ENCODE peak calls at places on chromosomes 7 and 10, in nine cellular contexts. One of them, this sample, is unnamed.

GRCh38 chr10:50392966-50393718 is 141.8 kb upstream of the ASAH2 start:
- DNase-seq in dorsolateral prefrontal cortex: no peak
- DNase-seq in stomach: no peak
- DNase-seq in H9: no peak
- DNase-seq in right lobe of liver: no peak
- DNase-seq in left lung: no peak
- DNase-seq in Peyer's patch: no peak
- DNase-seq in HCT116: no peak
- DNase-seq in mammary epithelial cell: no peak
- DNase-seq in this sample: no peak

GRCh38 chr7:134480730-134481129 is 21.8 kb upstream of the AKR1B1 start:
- DNase-seq in dorsolateral prefrontal cortex: no peak
- DNase-seq in stomach: no peak
- DNase-seq in H9: peak; percentile 42
- DNase-seq in right lobe of liver: no peak
- DNase-seq in left lung: no peak
- DNase-seq in Peyer's patch: no peak
- DNase-seq in HCT116: peak; percentile 36
- DNase-seq in mammary epithelial cell: peak; percentile 36
- DNase-seq in this sample: no peak

GRCh38 chr7:159126496-159127345 is 17.9 kb downstream of the VIPR2 start:
- DNase-seq in dorsolateral prefrontal cortex: peak; percentile 22
- DNase-seq in stomach: peak; percentile 16
- DNase-seq in H9: peak; percentile 18
- DNase-seq in right lobe of liver: peak; percentile 18
- DNase-seq in left lung: no peak
- DNase-seq in Peyer's patch: peak; percentile 20
- DNase-seq in HCT116: no peak
- DNase-seq in mammary epithelial cell: no peak
- DNase-seq in this sample: no peak

GRCh38 chr10:95278061-95278988 is 12.5 kb downstream of the PDLIM1 start:
- DNase-seq in dorsolateral prefrontal cortex: no peak
- DNase-seq in stomach: no peak
- DNase-seq in H9: no peak
- DNase-seq in right lobe of liver: no peak
- DNase-seq in left lung: no peak
- DNase-seq in Peyer's patch: no peak
- DNase-seq in HCT116: no peak
- DNase-seq in mammary epithelial cell: no peak
- DNase-seq in this sample: no peak

GRCh38 chr10:34607894-34608293 is 207.2 kb downstream of the PARD3 start:
- DNase-seq in dorsolateral prefrontal cortex: no peak
- DNase-seq in stomach: no peak
- DNase-seq in H9: no peak
- DNase-seq in right lobe of liver: no peak
- DNase-seq in left lung: no peak
- DNase-seq in Peyer's patch: no peak
- DNase-seq in HCT116: no peak
- DNase-seq in mammary epithelial cell: no peak
- DNase-seq in this sample: no peak

GRCh38 chr7:127876393-127876792 is 154.8 kb downstream of the LRRC4 start:
- DNase-seq in dorsolateral prefrontal cortex: no peak
- DNase-seq in stomach: no peak
- DNase-seq in H9: no peak
- DNase-seq in right lobe of liver: no peak
- DNase-seq in left lung: no peak
- DNase-seq in Peyer's patch: no peak
- DNase-seq in HCT116: no peak
- DNase-seq in mammary epithelial cell: peak; percentile 28
- DNase-seq in this sample: no peak

GRCh38 chr10:33716461-33717267 is 382.2 kb upstream of the NRP1 start:
- DNase-seq in dorsolateral prefrontal cortex: no peak
- DNase-seq in stomach: no peak
- DNase-seq in H9: no peak
- DNase-seq in right lobe of liver: no peak
- DNase-seq in left lung: no peak
- DNase-seq in Peyer's patch: no peak
- DNase-seq in HCT116: no peak
- DNase-seq in mammary epithelial cell: no peak
- DNase-seq in this sample: no peak

GRCh38 chr10:131736321-131736980 is 164.4 kb upstream of the PPP2R2D start:
- DNase-seq in dorsolateral prefrontal cortex: peak; percentile 29
- DNase-seq in stomach: peak; percentile 24
- DNase-seq in H9: peak; percentile 13
- DNase-seq in right lobe of liver: peak; percentile 37
- DNase-seq in left lung: peak; percentile 73
- DNase-seq in Peyer's patch: peak; percentile 39
- DNase-seq in HCT116: no peak
- DNase-seq in mammary epithelial cell: no peak
- DNase-seq in this sample: no peak

GRCh38 chr10:106682175-106682574 is 482.3 kb downstream of the SORCS1 start:
- DNase-seq in dorsolateral prefrontal cortex: no peak
- DNase-seq in stomach: no peak
- DNase-seq in H9: no peak
- DNase-seq in right lobe of liver: no peak
- DNase-seq in left lung: no peak
- DNase-seq in Peyer's patch: no peak
- DNase-seq in HCT116: no peak
- DNase-seq in mammary epithelial cell: no peak
- DNase-seq in this sample: no peak

GRCh38 chr7:94580601-94581000 is 71.0 kb downstream of the CASD1 start:
- DNase-seq in dorsolateral prefrontal cortex: no peak
- DNase-seq in stomach: no peak
- DNase-seq in H9: no peak
- DNase-seq in right lobe of liver: no peak
- DNase-seq in left lung: no peak
- DNase-seq in Peyer's patch: no peak
- DNase-seq in HCT116: no peak
- DNase-seq in mammary epithelial cell: peak; percentile 31
- DNase-seq in this sample: no peak

GRCh38 chr7:99193527-99194214 is 14.2 kb downstream of the KPNA7 start:
- DNase-seq in dorsolateral prefrontal cortex: no peak
- DNase-seq in stomach: no peak
- DNase-seq in H9: no peak
- DNase-seq in right lobe of liver: no peak
- DNase-seq in left lung: no peak
- DNase-seq in Peyer's patch: no peak
- DNase-seq in HCT116: no peak
- DNase-seq in mammary epithelial cell: peak; percentile 82
- DNase-seq in this sample: no peak

GRCh38 chr7:156177396-156178055 is 365.3 kb upstream of the SHH start:
- DNase-seq in dorsolateral prefrontal cortex: no peak
- DNase-seq in stomach: no peak
- DNase-seq in H9: no peak
- DNase-seq in right lobe of liver: peak; percentile 24
- DNase-seq in left lung: no peak
- DNase-seq in Peyer's patch: no peak
- DNase-seq in HCT116: no peak
- DNase-seq in mammary epithelial cell: no peak
- DNase-seq in this sample: no peak

GRCh38 chr10:68870061-68870460 is 31.1 kb upstream of the DDX50 start:
- DNase-seq in dorsolateral prefrontal cortex: no peak
- DNase-seq in stomach: no peak
- DNase-seq in H9: no peak
- DNase-seq in right lobe of liver: no peak
- DNase-seq in left lung: no peak
- DNase-seq in Peyer's patch: no peak
- DNase-seq in HCT116: no peak
- DNase-seq in mammary epithelial cell: no peak
- DNase-seq in this sample: no peak

GRCh38 chr10:68870545-68871104 is 30.5 kb upstream of the DDX50 start:
- DNase-seq in dorsolateral prefrontal cortex: no peak
- DNase-seq in stomach: no peak
- DNase-seq in H9: no peak
- DNase-seq in right lobe of liver: no peak
- DNase-seq in left lung: no peak
- DNase-seq in Peyer's patch: no peak
- DNase-seq in HCT116: no peak
- DNase-seq in mammary epithelial cell: no peak
- DNase-seq in this sample: no peak

GRCh38 chr10:68871731-68872342 is 29.3 kb upstream of the DDX50 start:
- DNase-seq in dorsolateral prefrontal cortex: no peak
- DNase-seq in stomach: no peak
- DNase-seq in H9: no peak
- DNase-seq in right lobe of liver: no peak
- DNase-seq in left lung: no peak
- DNase-seq in Peyer's patch: no peak
- DNase-seq in HCT116: no peak
- DNase-seq in mammary epithelial cell: no peak
- DNase-seq in this sample: no peak

GRCh38 chr10:68869623-68870022 is 31.5 kb upstream of the DDX50 start:
- DNase-seq in dorsolateral prefrontal cortex: no peak
- DNase-seq in stomach: no peak
- DNase-seq in H9: no peak
- DNase-seq in right lobe of liver: no peak
- DNase-seq in left lung: no peak
- DNase-seq in Peyer's patch: no peak
- DNase-seq in HCT116: no peak
- DNase-seq in mammary epithelial cell: no peak
- DNase-seq in this sample: no peak

DNA sequence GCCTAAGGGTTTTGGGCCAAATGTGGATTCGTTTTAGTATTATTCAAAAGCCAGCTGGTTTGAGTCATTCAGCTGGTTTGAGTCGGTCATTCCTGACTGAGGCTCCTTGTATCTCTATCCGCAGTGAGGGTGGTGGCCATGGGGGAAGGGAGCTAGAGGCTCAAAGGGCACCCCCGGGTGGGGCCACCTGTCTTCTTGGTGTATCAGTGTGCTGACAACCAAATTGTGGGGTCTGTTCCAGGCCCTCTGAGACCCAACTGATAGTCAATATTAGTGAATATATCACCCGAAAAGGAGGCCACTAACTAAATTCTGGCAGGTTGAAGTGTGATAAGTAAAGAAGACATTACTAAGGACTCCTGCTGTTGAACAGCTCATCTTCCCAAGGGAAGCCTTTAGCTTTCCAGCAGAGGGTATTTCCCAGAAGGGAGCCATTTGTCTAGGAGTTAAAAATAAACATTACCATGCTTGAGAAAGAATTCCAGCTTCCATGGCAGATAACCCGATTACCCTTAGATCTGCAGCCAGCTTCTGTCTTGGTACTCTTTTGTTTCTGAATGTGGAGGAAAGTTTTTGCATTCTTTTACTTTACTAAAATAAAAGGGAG is 29.9 kb upstream of the DDX50 start:
- DNase-seq in dorsolateral prefrontal cortex: no peak
- DNase-seq in stomach: no peak
- DNase-seq in H9: no peak
- DNase-seq in right lobe of liver: no peak
- DNase-seq in left lung: no peak
- DNase-seq in Peyer's patch: peak; percentile 61
- DNase-seq in HCT116: no peak
- DNase-seq in mammary epithelial cell: no peak
- DNase-seq in this sample: no peak
- H3K27ac ChIP-seq in dorsolateral prefrontal cortex: no peak overlapping the region
- H3K27ac ChIP-seq in stomach: peak overlapping the region; percentile 75
- H3K27ac ChIP-seq in H9: no peak overlapping the region
- H3K27ac ChIP-seq in right lobe of liver: no peak overlapping the region
- H3K27ac ChIP-seq in left lung: no peak overlapping the region
- H3K27ac ChIP-seq in Peyer's patch: peak overlapping the region; percentile 35
- H3K27ac ChIP-seq in HCT116: no peak overlapping the region
- H3K27ac ChIP-seq in mammary epithelial cell: no peak overlapping the region
- H3K27ac ChIP-seq in this sample: peak overlapping the region; percentile 31

DNA sequence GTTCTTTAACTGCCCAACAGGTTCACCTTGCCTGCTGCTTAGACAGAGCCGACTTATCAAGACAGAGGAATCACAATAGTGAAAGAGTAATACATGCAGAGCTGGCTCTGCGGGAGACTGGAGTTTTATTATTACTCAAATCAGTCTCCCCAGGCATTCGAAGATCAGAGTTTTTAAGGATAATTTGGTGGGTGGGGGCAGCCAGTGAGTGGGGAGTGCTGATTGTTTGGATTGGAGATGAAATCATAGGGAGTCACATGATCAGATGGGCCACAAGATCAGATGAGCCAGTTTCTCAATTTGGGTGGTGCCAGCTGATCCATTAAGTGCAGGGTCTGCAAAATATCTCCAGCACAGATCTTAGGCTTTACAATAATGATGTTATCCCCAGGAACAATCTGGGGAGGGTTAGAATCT is 131.3 kb downstream of the AKR1D1 start:
- DNase-seq in dorsolateral prefrontal cortex: no peak
- DNase-seq in stomach: no peak
- DNase-seq in H9: peak; percentile 73
- DNase-seq in right lobe of liver: no peak
- DNase-seq in left lung: no peak
- DNase-seq in Peyer's patch: no peak
- DNase-seq in HCT116: no peak
- DNase-seq in mammary epithelial cell: no peak
- DNase-seq in this sample: no peak
- H3K27ac ChIP-seq in dorsolateral prefrontal cortex: no peak overlapping the region
- H3K27ac ChIP-seq in stomach: no peak overlapping the region
- H3K27ac ChIP-seq in H9: peak overlapping the region; percentile 79
- H3K27ac ChIP-seq in right lobe of liver: no peak overlapping the region
- H3K27ac ChIP-seq in left lung: no peak overlapping the region
- H3K27ac ChIP-seq in Peyer's patch: no peak overlapping the region
- H3K27ac ChIP-seq in HCT116: no peak overlapping the region
- H3K27ac ChIP-seq in mammary epithelial cell: no peak overlapping the region
- H3K27ac ChIP-seq in this sample: no peak overlapping the region

DNA sequence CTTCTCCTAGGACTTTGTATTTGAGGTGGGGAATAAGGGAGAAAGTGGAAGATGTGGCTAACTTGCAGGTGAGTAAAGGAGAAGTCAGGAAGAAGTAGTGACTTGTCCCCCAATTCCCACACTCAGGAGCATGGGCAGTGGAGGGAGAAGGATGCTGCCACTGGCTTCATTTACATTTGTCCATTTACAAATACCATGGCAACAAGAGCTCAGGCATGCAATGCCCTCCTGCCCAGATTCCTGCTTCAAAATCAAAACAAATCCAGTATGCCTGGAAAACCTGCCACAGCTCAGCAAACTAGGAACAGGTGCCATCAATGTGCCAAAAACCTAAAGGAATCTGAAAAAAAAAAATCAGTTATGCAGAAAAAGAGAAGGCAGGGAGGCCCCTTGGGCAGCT is 139.9 kb downstream of the KCNMA1 start:
- DNase-seq in dorsolateral prefrontal cortex: no peak
- DNase-seq in stomach: no peak
- DNase-seq in H9: no peak
- DNase-seq in right lobe of liver: no peak
- DNase-seq in left lung: no peak
- DNase-seq in Peyer's patch: no peak
- DNase-seq in HCT116: no peak
- DNase-seq in mammary epithelial cell: no peak
- DNase-seq in this sample: no peak
- H3K27ac ChIP-seq in dorsolateral prefrontal cortex: no peak overlapping the region
- H3K27ac ChIP-seq in stomach: peak overlapping the region; percentile 67
- H3K27ac ChIP-seq in H9: no peak overlapping the region
- H3K27ac ChIP-seq in right lobe of liver: no peak overlapping the region
- H3K27ac ChIP-seq in left lung: no peak overlapping the region
- H3K27ac ChIP-seq in Peyer's patch: no peak overlapping the region
- H3K27ac ChIP-seq in HCT116: no peak overlapping the region
- H3K27ac ChIP-seq in mammary epithelial cell: no peak overlapping the region
- H3K27ac ChIP-seq in this sample: no peak overlapping the region

DNA sequence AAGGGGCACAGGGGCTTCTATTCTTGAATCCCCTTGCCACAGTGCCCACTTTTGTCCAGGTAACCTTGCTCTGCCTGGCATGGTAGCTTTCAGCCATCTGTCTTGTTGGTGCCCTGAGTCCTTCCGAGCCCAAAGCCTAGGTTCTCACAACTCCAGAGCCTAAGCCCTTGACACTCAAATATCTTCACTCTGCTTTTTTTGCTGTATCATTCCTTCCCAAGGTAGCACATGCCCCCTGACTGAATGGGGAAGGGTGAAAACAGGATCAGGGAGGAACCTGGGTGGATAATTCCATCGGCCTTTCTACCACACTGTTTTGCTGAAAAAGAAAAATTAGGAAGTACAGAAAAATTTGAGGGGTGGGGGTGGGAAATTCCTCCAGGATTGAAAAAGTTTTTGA is 37.6 kb downstream of the LDB3 start:
- DNase-seq in dorsolateral prefrontal cortex: no peak
- DNase-seq in stomach: no peak
- DNase-seq in H9: no peak
- DNase-seq in right lobe of liver: no peak
- DNase-seq in left lung: no peak
- DNase-seq in Peyer's patch: no peak
- DNase-seq in HCT116: no peak
- DNase-seq in mammary epithelial cell: no peak
- DNase-seq in this sample: no peak
- H3K27ac ChIP-seq in dorsolateral prefrontal cortex: no peak overlapping the region
- H3K27ac ChIP-seq in stomach: no peak overlapping the region
- H3K27ac ChIP-seq in H9: no peak overlapping the region
- H3K27ac ChIP-seq in right lobe of liver: no peak overlapping the region
- H3K27ac ChIP-seq in left lung: no peak overlapping the region
- H3K27ac ChIP-seq in Peyer's patch: no peak overlapping the region
- H3K27ac ChIP-seq in HCT116: no peak overlapping the region
- H3K27ac ChIP-seq in mammary epithelial cell: no peak overlapping the region
- H3K27ac ChIP-seq in this sample: no peak overlapping the region

This sample was measured in caudate nucleus.